ENCODE peak calls at places on chromosomes 4 and X, in four cellular contexts. One of them, this sample, is unnamed.

GRCh38 chrX:146243071-146243470 is 425.4 kb downstream of the SLITRK2 start:
- DNase-seq in breast epithelium: no peak
- DNase-seq in heart right ventricle: no peak
- DNase-seq in adipocyte: no peak
- DNase-seq in this sample: no peak

GRCh38 chrX:45850775-45851433 is 650.2 kb upstream of the DIPK2B start:
- DNase-seq in adipocyte: peak; percentile 67
- DNase-seq in heart right ventricle: peak; percentile 3
- DNase-seq in breast epithelium: no peak
- DNase-seq in this sample: peak; percentile 52

GRCh38 chr4:182204042-182204441 is 39.2 kb upstream of the TENM3 start:
- DNase-seq in heart right ventricle: no peak
- DNase-seq in breast epithelium: no peak
- DNase-seq in adipocyte: no peak
- DNase-seq in this sample: no peak

GRCh38 chr4:127936974-127937373 is 28.0 kb downstream of the MFSD8 start:
- DNase-seq in breast epithelium: no peak
- DNase-seq in heart right ventricle: no peak
- DNase-seq in adipocyte: peak; percentile 40
- DNase-seq in this sample: no peak

GRCh38 chrX:153882086-153882498 is 3.9 kb downstream of the L1CAM start:
- DNase-seq in adipocyte: no peak
- DNase-seq in heart right ventricle: no peak
- DNase-seq in breast epithelium: no peak
- DNase-seq in this sample: no peak

GRCh38 chrX:39491548-39492297 is 606.0 kb downstream of the BCOR start:
- DNase-seq in heart right ventricle: no peak
- DNase-seq in adipocyte: no peak
- DNase-seq in breast epithelium: no peak
- DNase-seq in this sample: no peak

GRCh38 chr4:76377922-76378321 is 43.0 kb downstream of the CCDC158 start:
- DNase-seq in breast epithelium: no peak
- DNase-seq in adipocyte: peak; percentile 17
- DNase-seq in heart right ventricle: no peak
- DNase-seq in this sample: no peak

GRCh38 chr4:25861951-25862410 is 807 bp downstream of the SEL1L3 start:
- DNase-seq in breast epithelium: no peak
- DNase-seq in adipocyte: peak; percentile 55
- DNase-seq in heart right ventricle: peak; percentile 21
- DNase-seq in this sample: no peak

GRCh38 chrX:15946783-15947550 is 92.4 kb upstream of the AP1S2 start:
- DNase-seq in breast epithelium: no peak
- DNase-seq in adipocyte: peak; percentile 80
- DNase-seq in heart right ventricle: no peak
- DNase-seq in this sample: no peak

GRCh38 chr4:172578712-172579111 is 589.9 kb upstream of the GALNT7 start:
- DNase-seq in adipocyte: no peak
- DNase-seq in breast epithelium: no peak
- DNase-seq in heart right ventricle: no peak
- DNase-seq in this sample: no peak

GRCh38 chr4:86924805-86925204 is 10.0 kb upstream of the AFF1 start:
- DNase-seq in adipocyte: peak; percentile 42
- DNase-seq in breast epithelium: no peak
- DNase-seq in heart right ventricle: no peak
- DNase-seq in this sample: no peak

GRCh38 chr4:26936284-26937065 is 75.8 kb downstream of the STIM2 start:
- DNase-seq in heart right ventricle: no peak
- DNase-seq in breast epithelium: no peak
- DNase-seq in adipocyte: no peak
- DNase-seq in this sample: no peak

GRCh38 chr4:122285285-122285684 is 93.5 kb upstream of the ADAD1 start:
- DNase-seq in breast epithelium: no peak
- DNase-seq in heart right ventricle: no peak
- DNase-seq in adipocyte: no peak
- DNase-seq in this sample: no peak

GRCh38 chrX:30735839-30736238 is 82.6 kb downstream of the GK start:
- DNase-seq in adipocyte: peak; percentile 65
- DNase-seq in breast epithelium: no peak
- DNase-seq in heart right ventricle: peak; percentile 18
- DNase-seq in this sample: no peak

GRCh38 chrX:13293700-13294099 is 26.2 kb downstream of the ATXN3L start:
- DNase-seq in breast epithelium: no peak
- DNase-seq in adipocyte: peak; percentile 3
- DNase-seq in heart right ventricle: no peak
- DNase-seq in this sample: no peak

GRCh38 chr4:78040431-78040830 is 16.7 kb upstream of the FRAS1 start:
- DNase-seq in adipocyte: no peak
- DNase-seq in heart right ventricle: no peak
- DNase-seq in breast epithelium: no peak
- DNase-seq in this sample: no peak

GRCh38 chr4:182478475-182478874 is 235.3 kb downstream of the TENM3 start:
- DNase-seq in heart right ventricle: no peak
- DNase-seq in breast epithelium: no peak
- DNase-seq in adipocyte: peak; percentile 90
- DNase-seq in this sample: no peak

GRCh38 chr4:121339307-121339706 is 41.5 kb downstream of the QRFPR start:
- DNase-seq in heart right ventricle: no peak
- DNase-seq in adipocyte: no peak
- DNase-seq in breast epithelium: no peak
- DNase-seq in this sample: no peak

GRCh38 chr4:176443117-176443516 is 123.4 kb downstream of the SPCS3 start:
- DNase-seq in heart right ventricle: no peak
- DNase-seq in breast epithelium: no peak
- DNase-seq in adipocyte: peak; percentile 85
- DNase-seq in this sample: no peak

GRCh38 chr4:1171306-1172227 is 816 bp downstream of the SPON2 start:
- DNase-seq in breast epithelium: no peak
- DNase-seq in heart right ventricle: no peak
- DNase-seq in adipocyte: no peak
- DNase-seq in this sample: peak; percentile 67

GRCh38 chr4:1170805-1171305 is 1.5 kb downstream of the SPON2 start:
- DNase-seq in heart right ventricle: no peak
- DNase-seq in breast epithelium: no peak
- DNase-seq in adipocyte: no peak
- DNase-seq in this sample: no peak

GRCh38 chr4:1169171-1169671 is 3.2 kb downstream of the SPON2 start:
- DNase-seq in breast epithelium: no peak
- DNase-seq in adipocyte: no peak
- DNase-seq in heart right ventricle: no peak
- DNase-seq in this sample: no peak

GRCh38 chr4:1169691-1170096 is 2.7 kb downstream of the SPON2 start:
- DNase-seq in adipocyte: no peak
- DNase-seq in heart right ventricle: no peak
- DNase-seq in breast epithelium: no peak
- DNase-seq in this sample: no peak

DNA sequence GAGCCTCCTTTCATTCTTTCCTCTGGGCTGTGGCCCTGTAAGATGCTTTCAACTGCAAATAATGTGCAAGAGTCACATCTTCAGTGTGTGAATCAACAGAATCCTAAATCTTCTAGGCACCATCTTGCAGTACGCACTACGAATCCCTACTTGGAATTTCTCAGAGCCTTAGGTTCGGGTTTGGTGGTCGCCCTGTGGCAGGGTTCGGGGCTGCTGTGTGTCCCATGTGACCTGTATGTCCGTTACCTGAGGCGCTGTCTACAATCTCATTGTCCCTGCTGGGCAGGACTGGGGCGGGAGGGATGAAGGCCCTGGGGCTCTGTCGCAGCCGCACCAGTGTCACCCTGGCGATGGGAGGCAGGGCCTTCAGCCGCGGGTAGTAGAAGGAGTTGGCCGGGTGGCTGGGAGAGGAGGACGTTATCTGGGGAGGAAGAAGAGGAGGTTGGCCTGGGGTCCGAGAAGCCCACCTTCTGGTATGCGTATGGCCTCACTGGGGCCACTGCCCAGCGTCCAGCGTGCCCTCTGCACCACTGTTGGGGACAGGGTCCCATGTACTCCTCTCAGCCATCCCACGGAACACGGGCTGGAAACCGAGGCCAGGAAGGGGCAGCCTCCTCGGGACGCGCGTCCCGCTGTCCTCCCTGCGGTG is 2.1 kb downstream of the SPON2 start:
- DNase-seq in heart right ventricle: no peak
- DNase-seq in adipocyte: no peak
- DNase-seq in breast epithelium: no peak
- DNase-seq in this sample: no peak
- H3K4me3 ChIP-seq in heart right ventricle: no peak overlapping the region
- H3K4me3 ChIP-seq in adipocyte: peak overlapping the region; percentile 40
- H3K4me3 ChIP-seq in breast epithelium: peak overlapping the region; percentile 57
- H3K4me3 ChIP-seq in this sample: no peak overlapping the region

DNA sequence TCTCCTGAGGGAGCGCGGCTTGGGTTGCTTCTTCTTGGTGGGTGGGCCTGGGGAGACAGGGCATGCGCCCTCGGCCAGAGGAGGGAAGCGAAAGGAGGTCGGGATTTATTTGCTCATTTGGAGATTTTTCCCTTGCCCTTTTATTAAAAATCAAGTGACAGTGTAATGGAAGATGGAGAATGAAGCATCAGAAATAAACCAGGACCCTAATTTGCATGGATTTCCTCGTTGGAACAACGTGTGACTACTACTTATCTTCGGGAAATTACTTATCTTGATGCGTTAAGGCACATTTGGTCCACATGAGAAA is 707 bp upstream of the CLOCK start:
- DNase-seq in adipocyte: no peak
- DNase-seq in breast epithelium: no peak
- DNase-seq in heart right ventricle: no peak
- DNase-seq in this sample: no peak
- H3K4me3 ChIP-seq in adipocyte: peak overlapping the region; percentile 97
- H3K4me3 ChIP-seq in breast epithelium: peak overlapping the region; percentile 98
- H3K4me3 ChIP-seq in heart right ventricle: peak overlapping the region; percentile 83
- H3K4me3 ChIP-seq in this sample: peak overlapping the region; percentile 97

GRCh38 chr4:42655921-42656735 is 777 bp downstream of the ATP8A1 start:
- DNase-seq in adipocyte: peak; percentile 31
- DNase-seq in heart right ventricle: peak; percentile 39
- DNase-seq in breast epithelium: peak; percentile 22
- DNase-seq in this sample: peak; percentile 64

GRCh38 chr4:42654606-42655005 is 2.3 kb downstream of the ATP8A1 start:
- DNase-seq in adipocyte: peak; percentile 5
- DNase-seq in heart right ventricle: no peak
- DNase-seq in breast epithelium: no peak
- DNase-seq in this sample: peak; percentile 19

GRCh38 chr4:42655248-42655647 is 1.7 kb downstream of the ATP8A1 start:
- DNase-seq in heart right ventricle: no peak
- DNase-seq in adipocyte: no peak
- DNase-seq in breast epithelium: no peak
- DNase-seq in this sample: no peak

GRCh38 chr4:42656736-42656985 is 244 bp downstream of the ATP8A1 start:
- DNase-seq in breast epithelium: no peak
- DNase-seq in heart right ventricle: no peak
- DNase-seq in adipocyte: no peak
- DNase-seq in this sample: no peak

DNA sequence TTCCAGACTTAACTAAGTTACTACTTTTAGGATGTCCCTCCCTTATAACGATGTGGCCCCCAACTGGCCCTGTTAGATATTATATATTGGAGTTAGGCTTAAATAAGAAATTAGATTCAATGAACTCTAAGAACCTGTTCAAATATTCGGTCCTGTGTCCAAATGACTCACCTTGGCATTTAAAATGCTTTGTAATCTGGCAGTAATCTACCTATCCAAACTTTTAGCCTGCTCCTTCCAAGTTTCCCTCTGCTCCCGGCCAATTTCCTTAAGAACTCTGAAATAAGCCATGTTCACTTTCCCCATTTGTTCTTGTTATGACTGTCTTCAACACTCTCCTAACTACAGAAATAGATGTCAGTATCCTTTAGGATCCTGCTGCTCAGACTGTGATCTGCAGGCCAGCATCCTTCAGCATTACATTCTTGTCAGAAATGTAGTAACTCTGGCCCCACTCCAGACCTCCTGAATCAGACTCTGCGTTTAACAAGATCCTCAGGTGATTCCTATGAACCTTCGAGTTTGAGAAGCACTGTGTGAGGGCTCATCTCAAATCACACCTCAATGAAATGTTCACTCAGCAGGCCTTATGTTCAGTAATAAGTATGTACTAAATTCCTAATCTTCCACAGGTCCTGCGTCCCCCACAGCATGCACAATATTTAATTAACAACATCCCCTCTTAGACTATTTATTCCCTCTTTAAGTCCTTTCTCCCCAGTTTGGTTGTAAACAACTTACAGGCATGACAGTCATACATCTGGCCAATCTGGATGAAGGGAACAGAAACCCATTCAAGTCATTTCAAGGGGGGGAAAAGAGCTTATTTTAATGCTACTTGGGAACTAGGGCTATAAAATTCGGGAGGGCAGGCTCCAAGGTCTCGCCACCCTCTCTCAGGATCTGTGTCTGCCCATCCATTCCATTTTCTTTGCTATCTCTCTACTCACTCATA is 3.0 kb downstream of the ATP8A1 start:
- DNase-seq in adipocyte: no peak
- DNase-seq in breast epithelium: no peak
- DNase-seq in heart right ventricle: no peak
- DNase-seq in this sample: no peak
- H3K4me3 ChIP-seq in adipocyte: no peak overlapping the region
- H3K4me3 ChIP-seq in breast epithelium: no peak overlapping the region
- H3K4me3 ChIP-seq in heart right ventricle: no peak overlapping the region
- H3K4me3 ChIP-seq in this sample: peak overlapping the region; percentile 88

GRCh38 chr4:168877779-168878491 is 132.1 kb downstream of the CBR4 start:
- DNase-seq in breast epithelium: no peak
- DNase-seq in heart right ventricle: peak; percentile 36
- DNase-seq in adipocyte: peak; percentile 44
- DNase-seq in this sample: peak; percentile 74
- H3K4me3 ChIP-seq in breast epithelium: peak overlapping the region; percentile 45
- H3K4me3 ChIP-seq in heart right ventricle: peak overlapping the region; percentile 31
- H3K4me3 ChIP-seq in adipocyte: peak overlapping the region; percentile 68
- H3K4me3 ChIP-seq in this sample: peak overlapping the region; percentile 65

GRCh38 chr4:30718889-30719252 is 1.3 kb upstream of the PCDH7 start:
- DNase-seq in heart right ventricle: peak; percentile 10
- DNase-seq in breast epithelium: no peak
- DNase-seq in adipocyte: peak; percentile 64
- DNase-seq in this sample: no peak
- H3K4me3 ChIP-seq in heart right ventricle: peak overlapping the region; percentile 41
- H3K4me3 ChIP-seq in breast epithelium: peak overlapping the region; percentile 53
- H3K4me3 ChIP-seq in adipocyte: peak overlapping the region; percentile 85
- H3K4me3 ChIP-seq in this sample: peak overlapping the region; percentile 60

GRCh38 chr4:169208090-169208455 is 62.7 kb downstream of the SH3RF1 start:
- DNase-seq in adipocyte: no peak
- DNase-seq in heart right ventricle: no peak
- DNase-seq in breast epithelium: no peak
- DNase-seq in this sample: no peak
- H3K4me3 ChIP-seq in adipocyte: no peak overlapping the region
- H3K4me3 ChIP-seq in heart right ventricle: no peak overlapping the region
- H3K4me3 ChIP-seq in breast epithelium: no peak overlapping the region
- H3K4me3 ChIP-seq in this sample: no peak overlapping the region

This sample was measured in psoas muscle.